ENCODE peak calls at places on chromosomes 2 and 18, in four cellular contexts. Y is CD8-positive, alpha-beta memory T cell; W is neuronal stem cell; K is mesendoderm. P is an unnamed sample.
A peak's percentile ranks its signal among the peaks of the same experiment; 100 is the strongest.

GRCh38 chr18:8386981-8387380 is 222.3 kb upstream of the RAB12 start:
- DNase-seq in Y (no peak), W (no peak), K (no peak), P (no peak)

GRCh38 chr2:162244559-162245031 is 1.4 kb upstream of the FAP start:
- DNase-seq in Y (no peak), W (no peak), K (no peak), P (no peak)

GRCh38 chr2:129404000-129404700 is 575.3 kb upstream of the RAB6C start:
- DNase-seq in Y (no peak), W (no peak), K (no peak), P (no peak)

GRCh38 chr2:126913329-126913728 is 14.6 kb downstream of the TEX51 start:
- DNase-seq in Y (no peak), W (no peak), K (no peak), P (no peak)

GRCh38 chr18:3051718-3052410 is 38.9 kb upstream of the LPIN2 start:
- DNase-seq in Y (no peak), W (no peak), K (no peak), P (no peak)

GRCh38 chr2:192196451-192197194 is 1.9 kb upstream of the TMEFF2 start:
- DNase-seq in Y (no peak), W (peak; percentile 33), K (peak; percentile 29), P (no peak)

GRCh38 chr2:73890301-73891092 is 2.3 kb upstream of the ACTG2 start:
- DNase-seq in Y (no peak), W (no peak), K (no peak), P (no peak)

GRCh38 chr2:190482441-190482840 is 52.1 kb downstream of the NEMP2 start:
- DNase-seq in Y (no peak), W (no peak), K (no peak), P (no peak)

GRCh38 chr2:190123956-190124355 is 61.4 kb upstream of the MSTN start:
- DNase-seq in Y (no peak), W (no peak), K (peak; percentile 21), P (no peak)

GRCh38 chr18:78982186-78982585 is 2.6 kb downstream of the SALL3 start:
- DNase-seq in Y (no peak), W (no peak), K (peak; percentile 66), P (no peak)

GRCh38 chr2:159912580-159912979 is 114.6 kb upstream of the CD302 start:
- DNase-seq in Y (no peak), W (no peak), K (no peak), P (no peak)

GRCh38 chr2:85754313-85755095 is 713 bp downstream of the ATOH8 start:
- DNase-seq in Y (peak; percentile 21), W (peak; percentile 56), K (peak; percentile 90), P (no peak)

GRCh38 chr2:95024306-95024880 is 1.1 kb upstream of the MAL start:
- DNase-seq in Y (no peak), W (no peak), K (no peak), P (no peak)

GRCh38 chr2:70941701-70942100 is 6.0 kb downstream of the ATP6V1B1 start:
- DNase-seq in Y (no peak), W (no peak), K (no peak), P (no peak)

GRCh38 chr2:203025592-203025991 is 10.9 kb downstream of the NBEAL1 start:
- DNase-seq in Y (no peak), W (no peak), K (no peak), P (no peak)

GRCh38 chr2:28273751-28274150 is 118.9 kb upstream of the FOSL2 start:
- DNase-seq in Y (no peak), W (no peak), K (no peak), P (no peak)

GRCh38 chr2:67719351-67719750 is 322.2 kb downstream of the ETAA1 start:
- DNase-seq in Y (no peak), W (no peak), K (no peak), P (no peak)

GRCh38 chr2:74048147-74048546 is 63.4 kb downstream of the TET3 start:
- DNase-seq in Y (no peak), W (no peak), K (no peak), P (no peak)

GRCh38 chr2:54401592-54401991 is 54.5 kb upstream of the SPTBN1 start:
- DNase-seq in Y (no peak), W (no peak), K (no peak), P (no peak)

GRCh38 chr2:95060446-95061118 is 35.1 kb downstream of the MAL start:
- DNase-seq in Y (no peak), W (no peak), K (no peak), P (no peak)

GRCh38 chr2:74735544-74735943 is 81.5 kb downstream of the SEMA4F start:
- DNase-seq in Y (no peak), W (peak; percentile 33), K (peak; percentile 10), P (no peak)

GRCh38 chr2:2840101-2840531 is 509.0 kb upstream of the MYT1L start:
- DNase-seq in Y (no peak), W (no peak), K (no peak), P (no peak)

GRCh38 chr18:7102131-7102530 is 15.5 kb downstream of the LAMA1 start:
- DNase-seq in Y (no peak), W (no peak), K (no peak), P (no peak)

GRCh38 chr18:55448390-55448789 is 139.6 kb downstream of the TCF4 start:
- DNase-seq in Y (no peak), W (no peak), K (no peak), P (no peak)

GRCh38 chr18:57466745-57467144 is 31.6 kb downstream of the ONECUT2 start:
- DNase-seq in Y (no peak), W (no peak), K (peak; percentile 18), P (no peak)

GRCh38 chr2:207184348-207184747 is 18.6 kb upstream of the KLF7 start:
- DNase-seq in Y (no peak), W (no peak), K (no peak), P (no peak)

DNA sequence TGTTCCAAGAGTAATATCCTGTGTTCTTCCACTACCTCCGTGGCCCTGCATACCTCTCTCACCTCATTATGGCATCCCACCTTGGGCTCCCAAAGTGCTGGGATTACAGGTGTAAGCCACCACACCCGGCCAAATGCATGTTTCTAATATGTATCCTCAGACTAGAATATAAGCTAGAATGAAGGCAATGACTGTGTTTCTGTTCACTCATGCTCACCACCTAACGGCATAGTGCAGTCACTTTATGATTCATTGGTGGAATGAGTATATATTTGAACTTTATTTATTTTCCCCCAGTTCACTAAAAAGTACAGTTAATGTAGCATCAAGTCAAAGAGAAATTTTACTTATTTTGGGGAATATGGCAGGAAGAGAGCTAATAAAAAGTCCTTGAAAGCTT is 11.3 kb downstream of the PIGN start:
- DNase-seq in Y (no peak), W (no peak), K (no peak), P (no peak)
- H3K27ac ChIP-seq in Y (no peak overlapping the region), W (no peak overlapping the region), K (no peak overlapping the region), P (no peak overlapping the region)

GRCh38 chr18:34492652-34493051 is 217.4 kb upstream of the DTNA start:
- DNase-seq in Y (no peak), W (no peak), K (peak; percentile 88), P (no peak)
- H3K4me3 ChIP-seq in Y (no peak overlapping the region), W (no peak overlapping the region), K (no peak overlapping the region), P (no peak overlapping the region)

DNA sequence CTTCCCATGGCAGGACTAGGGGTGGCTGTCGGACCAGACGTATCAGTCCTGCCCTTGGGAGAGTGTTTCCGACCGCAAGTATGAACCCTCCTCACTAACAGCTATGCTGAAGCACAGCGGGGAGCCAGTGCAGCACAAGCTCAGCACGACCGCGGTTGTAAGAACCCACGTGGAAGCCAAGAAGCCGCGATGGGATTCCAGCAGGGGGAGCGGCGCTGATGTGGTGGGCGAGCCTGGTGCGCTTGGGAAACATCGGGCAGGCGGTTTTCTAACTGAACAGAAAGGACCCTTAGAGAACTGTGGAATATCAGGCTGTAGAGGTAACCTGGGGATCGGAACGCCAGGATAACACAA is 132.2 kb upstream of the MYCN start:
- DNase-seq in Y (no peak), W (no peak), K (peak; percentile 79), P (no peak)
- H3K4me1 ChIP-seq in Y (no peaks in the 10 kb centered on the region), W (no peaks in the 10 kb centered on the region), K (peaks cover 3% of the 10 kb centered on the region), P (no peaks in the 10 kb centered on the region)

GRCh38 chr2:237277151-237277550 is 136.8 kb downstream of the COL6A3 start:
- DNase-seq in Y (no peak), W (no peak), K (no peak), P (no peak)
- H3K27ac ChIP-seq in Y (no peak overlapping the region), W (no peak overlapping the region), K (no peak overlapping the region), P (no peak overlapping the region)

GRCh38 chr18:73688161-73688560 is 459.5 kb downstream of the FBXO15 start:
- DNase-seq in Y (no peak), W (no peak), K (no peak), P (no peak)

GRCh38 chr18:73688851-73689659 is 458.6 kb downstream of the FBXO15 start:
- DNase-seq in Y (no peak), W (peak; percentile 12), K (peak; percentile 43), P (peak; percentile 13)

GRCh38 chr18:73691624-73692023 is 456.0 kb downstream of the FBXO15 start:
- DNase-seq in Y (no peak), W (no peak), K (no peak), P (no peak)

GRCh38 chr18:73691118-73691517 is 456.5 kb downstream of the FBXO15 start:
- DNase-seq in Y (no peak), W (no peak), K (peak; percentile 7), P (no peak)

DNA sequence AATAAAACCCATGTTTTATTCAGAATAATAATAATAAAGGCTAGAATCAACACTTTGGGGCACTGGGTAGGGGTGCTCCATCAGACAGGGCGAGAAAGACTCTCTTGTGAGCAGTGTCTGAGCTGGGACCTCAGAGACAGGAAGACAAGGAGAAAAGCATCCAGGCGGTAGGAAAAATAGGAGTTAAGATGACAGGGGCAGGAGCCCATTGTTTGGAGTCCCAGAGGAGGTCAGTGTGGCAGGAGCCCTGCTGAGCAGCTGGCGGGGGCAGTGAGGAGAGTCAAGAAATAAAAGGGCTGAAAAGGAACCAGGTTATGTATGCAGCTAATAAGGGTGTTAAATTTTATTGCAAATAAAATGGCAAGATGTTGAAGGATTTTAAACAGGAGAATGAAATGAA is 457.4 kb downstream of the FBXO15 start:
- DNase-seq in Y (no peak), W (peak; percentile 42), K (peak; percentile 37), P (no peak)
- H3K4me3 ChIP-seq in Y (no peak overlapping the region), W (no peak overlapping the region), K (no peak overlapping the region), P (no peak overlapping the region)

GRCh38 chr2:239229545-239230279 is 171.1 kb downstream of the HDAC4 start:
- DNase-seq in Y (no peak), W (no peak), K (peak; percentile 62), P (no peak)
- H3K4me1 ChIP-seq in Y (peaks cover 45% of the 10 kb centered on the region), W (peaks cover 2% of the 10 kb centered on the region), K (peaks cover 12% of the 10 kb centered on the region), P (peaks cover 7% of the 10 kb centered on the region)

DNA sequence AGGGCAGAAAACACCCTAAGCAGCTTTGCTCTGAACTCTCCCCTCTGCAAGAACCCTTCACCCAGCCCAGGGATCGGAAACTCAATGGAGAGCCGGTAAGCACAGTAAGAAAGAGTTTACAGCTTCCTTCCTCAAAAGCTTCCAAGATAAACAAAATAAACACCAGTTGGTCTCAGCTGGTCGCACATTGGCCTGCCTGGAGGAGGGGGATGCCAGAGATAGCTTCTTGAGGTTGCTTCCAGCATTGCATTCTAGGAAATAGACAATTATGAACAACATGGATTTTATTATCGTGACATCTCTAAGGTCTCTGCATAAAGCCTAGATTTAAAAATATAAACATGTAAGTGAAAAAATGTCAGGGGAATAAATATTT is 141.5 kb upstream of the PKDCC start:
- DNase-seq in Y (no peak), W (no peak), K (no peak), P (no peak)
- H3K27ac ChIP-seq in Y (no peak overlapping the region), W (no peak overlapping the region), K (no peak overlapping the region), P (no peak overlapping the region)

GRCh38 chr2:96470089-96470488 is 35.1 kb downstream of the NEURL3 start:
- DNase-seq in Y (no peak), W (no peak), K (no peak), P (no peak)
- H3K4me3 ChIP-seq in Y (no peak overlapping the region), W (no peak overlapping the region), K (no peak overlapping the region), P (no peak overlapping the region)

GRCh38 chr2:25311866-25312575 is 29.7 kb downstream of the DNMT3A start:
- DNase-seq in Y (no peak), W (no peak), K (no peak), P (no peak)
- H3K4me1 ChIP-seq in Y (peaks cover 82% of the 10 kb centered on the region), W (peaks cover 21% of the 10 kb centered on the region), K (peaks cover 23% of the 10 kb centered on the region), P (peaks cover 30% of the 10 kb centered on the region)